ENCODE peak calls at places on chromosomes 3 and 15, in five cellular contexts. Z, Y, S, U and X are unnamed samples.

GRCh38 chr15:85168642-85169173 is 187.1 kb downstream of the PDE8A start:
- DNase-seq in U (no peak), Z (no peak), S (peak), Y (no peak), X (no peak)

GRCh38 chr3:30581067-30581585 is 25.3 kb upstream of the TGFBR2 start:
- DNase-seq in Y (no peak), U (no peak), Z (no peak), S (no peak), X (no peak)

GRCh38 chr3:184314363-184314699 is at the start of gene EIF4G1:
- DNase-seq in Z (peak), S (peak), Y (peak), U (peak), X (peak)

GRCh38 chr3:110933786-110934415 is 137.7 kb upstream of the NECTIN3 start:
- DNase-seq in Y (peak), S (no peak), U (no peak), Z (peak), X (no peak)

GRCh38 chr15:65132841-65133549 is 613 bp downstream of the PDCD7 start:
- DNase-seq in Z (no peak), S (peak), U (peak), Y (peak), X (peak)

GRCh38 chr15:90266061-90266431 is 574 bp downstream of the NGRN start:
- DNase-seq in Y (peak), U (peak), Z (no peak), S (peak), X (no peak)

GRCh38 chr15:70788114-70789049 is 25.0 kb upstream of the UACA start:
- DNase-seq in Z (peak), U (no peak), Y (peak), S (peak), X (no peak)

GRCh38 chr3:12960497-12960896 is 112.7 kb downstream of the IQSEC1 start:
- DNase-seq in Y (no peak), Z (no peak), U (no peak), S (no peak), X (no peak)

GRCh38 chr3:103690536-103690935 is 1255.7 kb downstream of the ZPLD1 start:
- DNase-seq in Y (no peak), U (no peak), S (no peak), Z (no peak), X (no peak)

GRCh38 chr15:51775967-51776816 is 24.8 kb downstream of the TMOD2 start:
- DNase-seq in Z (no peak), S (peak), Y (peak), U (peak), X (no peak)

GRCh38 chr3:43505351-43505750 is 116.5 kb downstream of the ANO10 start:
- DNase-seq in Z (no peak), S (no peak), U (no peak), Y (peak), X (no peak)

GRCh38 chr3:124885466-124886167 is 1.5 kb downstream of the ITGB5 start:
- DNase-seq in S (no peak), U (no peak), Z (no peak), Y (no peak), X (no peak)

GRCh38 chr3:184531580-184532290 is 29.9 kb upstream of the EPHB3 start:
- DNase-seq in Z (no peak), Y (no peak), S (no peak), U (no peak), X (no peak)

GRCh38 chr15:101288905-101289513 is 6.0 kb downstream of the SNRPA1 start:
- DNase-seq in S (peak), U (no peak), Z (no peak), Y (no peak), X (peak)

GRCh38 chr15:69457304-69458280 is 5.0 kb downstream of the RPLP1 start:
- DNase-seq in Z (no peak), Y (no peak), U (no peak), S (no peak), X (no peak)

GRCh38 chr3:66428733-66429132 is 72.1 kb downstream of the LRIG1 start:
- DNase-seq in S (no peak), U (peak), Y (peak), Z (peak), X (peak)

GRCh38 chr3:72068621-72069020 is 283.7 kb upstream of the PROK2 start:
- DNase-seq in S (no peak), Y (peak), U (no peak), Z (no peak), X (no peak)

GRCh38 chr3:59908280-59908679 is 858.5 kb upstream of the CFAP20DC start:
- DNase-seq in S (peak), U (no peak), Y (no peak), Z (no peak), X (no peak)

GRCh38 chr3:57274845-57275244 is 17.6 kb downstream of the ASB14 start:
- DNase-seq in Y (no peak), S (no peak), U (no peak), Z (no peak), X (no peak)

GRCh38 chr3:21524113-21524512 is 226.9 kb downstream of the ZNF385D start:
- DNase-seq in S (no peak), Z (no peak), Y (peak), U (no peak), X (no peak)

GRCh38 chr3:49007771-49008528 is 759 bp downstream of the WDR6 start:
- DNase-seq in Z (no peak), U (peak), Y (peak), S (peak), X (peak)

GRCh38 chr15:88031461-88031860 is 225.1 kb downstream of the NTRK3 start:
- DNase-seq in Y (no peak), Z (no peak), U (no peak), S (no peak), X (no peak)

GRCh38 chr3:196192036-196193001 is 18.9 kb downstream of the ZDHHC19 start:
- DNase-seq in S (peak), Y (no peak), U (no peak), Z (no peak), X (no peak)

GRCh38 chr3:32313723-32314473 is 75.4 kb downstream of the CMTM8 start:
- DNase-seq in Y (peak), U (no peak), Z (no peak), S (no peak), X (no peak)